ENCODE peak calls at places on chromosome 5, in eight cellular contexts. A is HAP-1; Z is activated CD8-positive, alpha-beta memory T cell treated with anti-CD3 and anti-CD28 coated beads, Interleukin-2, amount 50 U/mL, for 48 hours; Y is cerebellum; K is A549; W is ovary; H is GM20000; M is iPS-NIHi11. U is an unnamed sample.

GRCh38 chr5:123087173-123088030 is 1.6 kb upstream of the PRDM6 start:
- DNase-seq in M (no peak), A (no peak), Y (no peak), K (no peak), H (peak), Z (no peak), W (no peak), U (peak)

GRCh38 chr5:121189569-121190305 is 661.9 kb upstream of the FTMT start:
- DNase-seq in K (peak), A (no peak), M (no peak), Z (no peak), W (no peak), Y (no peak), H (no peak), U (no peak)

GRCh38 chr5:72448368-72448767 is 58.8 kb downstream of the ZNF366 start:
- DNase-seq in Y (no peak), M (no peak), K (no peak), H (no peak), Z (no peak), A (no peak), W (no peak), U (no peak)

GRCh38 chr5:9564752-9565151 is 18.9 kb upstream of the SEMA5A start:
- DNase-seq in A (no peak), H (no peak), K (no peak), Z (no peak), W (no peak), M (no peak), Y (no peak), U (no peak)

GRCh38 chr5:13580058-13580457 is 364.4 kb downstream of the DNAH5 start:
- DNase-seq in Z (no peak), A (no peak), Y (no peak), M (no peak), W (no peak), H (no peak), K (no peak), U (no peak)

GRCh38 chr5:35274839-35275509 is 44.7 kb upstream of the PRLR start:
- DNase-seq in M (no peak), A (no peak), Y (no peak), Z (no peak), H (no peak), K (no peak), W (no peak), U (no peak)

GRCh38 chr5:10653033-10653432 is 89.2 kb downstream of the ANKRD33B start:
- DNase-seq in Z (no peak), W (no peak), A (no peak), Y (no peak), M (no peak), H (no peak), K (no peak), U (no peak)

GRCh38 chr5:79235222-79235577 is 731 bp upstream of the JMY start:
- DNase-seq in K (peak), M (no peak), W (no peak), A (peak), Z (no peak), H (peak), Y (no peak), U (no peak)

GRCh38 chr5:38466444-38467189 is 89.8 kb downstream of the LIFR start:
- DNase-seq in H (no peak), W (peak), A (no peak), K (peak), Z (no peak), Y (peak), M (no peak), U (no peak)